ENCODE peak calls at places on chromosomes 13 and 19, in five cellular contexts. One of them, this sample, is unnamed.

GRCh38 chr13:25324100-25324499 is 22.7 kb downstream of the NUP58 start:
- DNase-seq in heart right ventricle: no peak
- DNase-seq in C1 segment of cervical spinal cord: no peak
- DNase-seq in hepatocyte: no peak
- DNase-seq in amygdala: no peak
- DNase-seq in this sample: no peak

GRCh38 chr13:53782400-53783030 is 753.9 kb downstream of the OLFM4 start:
- DNase-seq in amygdala: peak
- DNase-seq in hepatocyte: peak
- DNase-seq in heart right ventricle: no peak
- DNase-seq in C1 segment of cervical spinal cord: no peak
- DNase-seq in this sample: peak

GRCh38 chr13:22108283-22108897 is 437.5 kb downstream of the FGF9 start:
- DNase-seq in C1 segment of cervical spinal cord: no peak
- DNase-seq in heart right ventricle: no peak
- DNase-seq in amygdala: no peak
- DNase-seq in hepatocyte: no peak
- DNase-seq in this sample: no peak

GRCh38 chr19:51417107-51417806 is at the start of gene SIGLEC10:
- DNase-seq in C1 segment of cervical spinal cord: no peak
- DNase-seq in amygdala: peak
- DNase-seq in hepatocyte: no peak
- DNase-seq in heart right ventricle: peak
- DNase-seq in this sample: no peak

GRCh38 chr13:64633948-64634347 is 2596.2 kb downstream of the PCDH9 start:
- DNase-seq in C1 segment of cervical spinal cord: no peak
- DNase-seq in hepatocyte: no peak
- DNase-seq in amygdala: no peak
- DNase-seq in heart right ventricle: no peak
- DNase-seq in this sample: no peak

GRCh38 chr13:66558511-66558910 is 671.6 kb downstream of the PCDH9 start:
- DNase-seq in C1 segment of cervical spinal cord: no peak
- DNase-seq in hepatocyte: no peak
- DNase-seq in heart right ventricle: no peak
- DNase-seq in amygdala: no peak
- DNase-seq in this sample: peak

GRCh38 chr13:46173656-46174055 is 8.3 kb downstream of the LCP1 start:
- DNase-seq in C1 segment of cervical spinal cord: no peak
- DNase-seq in hepatocyte: no peak
- DNase-seq in heart right ventricle: no peak
- DNase-seq in amygdala: no peak
- DNase-seq in this sample: no peak

GRCh38 chr13:27043013-27043412 is 128.6 kb downstream of the USP12 start:
- DNase-seq in heart right ventricle: no peak
- DNase-seq in C1 segment of cervical spinal cord: no peak
- DNase-seq in hepatocyte: peak
- DNase-seq in amygdala: peak
- DNase-seq in this sample: peak

GRCh38 chr19:932647-933552 is 7.1 kb downstream of the ARID3A start:
- DNase-seq in hepatocyte: no peak
- DNase-seq in C1 segment of cervical spinal cord: no peak
- DNase-seq in amygdala: no peak
- DNase-seq in heart right ventricle: peak
- DNase-seq in this sample: no peak

GRCh38 chr13:28983661-28984060 is 163.5 kb downstream of the MTUS2 start:
- DNase-seq in hepatocyte: peak
- DNase-seq in C1 segment of cervical spinal cord: no peak
- DNase-seq in amygdala: no peak
- DNase-seq in heart right ventricle: no peak
- DNase-seq in this sample: no peak

GRCh38 chr13:104057851-104058250 is 991.6 kb upstream of the SLC10A2 start:
- DNase-seq in hepatocyte: no peak
- DNase-seq in C1 segment of cervical spinal cord: no peak
- DNase-seq in heart right ventricle: no peak
- DNase-seq in amygdala: no peak
- DNase-seq in this sample: no peak

GRCh38 chr19:56106397-56106849 is 14.7 kb downstream of the ZNF787 start:
- DNase-seq in amygdala: no peak
- DNase-seq in C1 segment of cervical spinal cord: no peak
- DNase-seq in heart right ventricle: peak
- DNase-seq in hepatocyte: no peak
- DNase-seq in this sample: no peak

GRCh38 chr13:27375686-27376326 is 48.6 kb upstream of the GTF3A start:
- DNase-seq in heart right ventricle: peak
- DNase-seq in hepatocyte: peak
- DNase-seq in amygdala: no peak
- DNase-seq in C1 segment of cervical spinal cord: no peak
- DNase-seq in this sample: peak